ENCODE peak calls at places on chromosomes 4 and X, in five cellular contexts. One of them, this sample, is unnamed.

GRCh38 chrX:106177106-106177981 is 9.2 kb downstream of the PWWP3B start:
- DNase-seq in mesenchymal stem cell: peak; percentile 46
- DNase-seq in H9: peak; percentile 79
- DNase-seq in H1: peak; percentile 72
- DNase-seq in trophoblast cell: peak; percentile 42
- DNase-seq in this sample: peak; percentile 50

GRCh38 chr4:16117164-16117563 is 33.3 kb upstream of the PROM1 start:
- DNase-seq in mesenchymal stem cell: no peak
- DNase-seq in H9: peak; percentile 2
- DNase-seq in H1: no peak
- DNase-seq in trophoblast cell: no peak
- DNase-seq in this sample: no peak

GRCh38 chr4:74320559-74321118 is 12.4 kb downstream of the EPGN start:
- DNase-seq in mesenchymal stem cell: peak; percentile 70
- DNase-seq in H9: peak; percentile 66
- DNase-seq in H1: peak; percentile 64
- DNase-seq in trophoblast cell: peak; percentile 66
- DNase-seq in this sample: peak; percentile 14

GRCh38 chrX:67648361-67648760 is 104.5 kb downstream of the AR start:
- DNase-seq in mesenchymal stem cell: no peak
- DNase-seq in H9: no peak
- DNase-seq in H1: no peak
- DNase-seq in trophoblast cell: no peak
- DNase-seq in this sample: no peak

GRCh38 chrX:69618803-69619202 is 2.9 kb downstream of the EDA start:
- DNase-seq in mesenchymal stem cell: peak; percentile 3
- DNase-seq in H9: no peak
- DNase-seq in H1: no peak
- DNase-seq in trophoblast cell: peak; percentile 44
- DNase-seq in this sample: no peak

GRCh38 chr4:172758586-172759340 is 409.8 kb upstream of the GALNT7 start:
- DNase-seq in mesenchymal stem cell: peak; percentile 74
- DNase-seq in H9: no peak
- DNase-seq in H1: no peak
- DNase-seq in trophoblast cell: peak; percentile 70
- DNase-seq in this sample: no peak

GRCh38 chr4:189143255-189143654 is 797.4 kb upstream of the FRG1 start:
- DNase-seq in mesenchymal stem cell: peak; percentile 80
- DNase-seq in H9: no peak
- DNase-seq in H1: no peak
- DNase-seq in trophoblast cell: peak; percentile 21
- DNase-seq in this sample: no peak

GRCh38 chr4:52202931-52203330 is 151.8 kb downstream of the SPATA18 start:
- DNase-seq in mesenchymal stem cell: no peak
- DNase-seq in H9: no peak
- DNase-seq in H1: no peak
- DNase-seq in trophoblast cell: no peak
- DNase-seq in this sample: no peak

GRCh38 chr4:17232575-17233253 is 279.2 kb downstream of the QDPR start:
- DNase-seq in mesenchymal stem cell: peak; percentile 74
- DNase-seq in H9: no peak
- DNase-seq in H1: no peak
- DNase-seq in trophoblast cell: no peak
- DNase-seq in this sample: no peak

GRCh38 chr4:10104991-10105276 is 11.7 kb downstream of the WDR1 start:
- DNase-seq in mesenchymal stem cell: no peak
- DNase-seq in H9: no peak
- DNase-seq in H1: no peak
- DNase-seq in trophoblast cell: no peak
- DNase-seq in this sample: no peak

GRCh38 chrX:124086411-124086810 is 124.9 kb downstream of the STAG2 start:
- DNase-seq in mesenchymal stem cell: no peak
- DNase-seq in H9: no peak
- DNase-seq in H1: no peak
- DNase-seq in trophoblast cell: no peak
- DNase-seq in this sample: no peak
- H3K9ac ChIP-seq in mesenchymal stem cell: no peak overlapping the region
- H3K9ac ChIP-seq in H9: no peak overlapping the region
- H3K9ac ChIP-seq in H1: no peak overlapping the region
- H3K9ac ChIP-seq in trophoblast cell: no peak overlapping the region
- H3K9ac ChIP-seq in this sample: no peak overlapping the region

GRCh38 chrX:31962256-31962655 is 890.4 kb upstream of the FTHL17 start:
- DNase-seq in mesenchymal stem cell: no peak
- DNase-seq in H9: no peak
- DNase-seq in H1: no peak
- DNase-seq in trophoblast cell: no peak
- DNase-seq in this sample: no peak
- H2BK12ac ChIP-seq in mesenchymal stem cell: no peak overlapping the region
- H2BK12ac ChIP-seq in H9: no peak overlapping the region
- H2BK12ac ChIP-seq in H1: no peak overlapping the region
- H2BK12ac ChIP-seq in trophoblast cell: no peak overlapping the region
- H2BK12ac ChIP-seq in this sample: no peak overlapping the region

GRCh38 chr4:140256335-140256734 is 102.4 kb upstream of the MAML3 start:
- DNase-seq in mesenchymal stem cell: peak; percentile 57
- DNase-seq in H9: peak; percentile 50
- DNase-seq in H1: no peak
- DNase-seq in trophoblast cell: peak; percentile 34
- DNase-seq in this sample: no peak

GRCh38 chr4:140255467-140255866 is 101.5 kb upstream of the MAML3 start:
- DNase-seq in mesenchymal stem cell: peak; percentile 25
- DNase-seq in H9: no peak
- DNase-seq in H1: no peak
- DNase-seq in trophoblast cell: no peak
- DNase-seq in this sample: no peak

GRCh38 chr4:140255919-140256318 is 101.9 kb upstream of the MAML3 start:
- DNase-seq in mesenchymal stem cell: no peak
- DNase-seq in H9: no peak
- DNase-seq in H1: no peak
- DNase-seq in trophoblast cell: no peak
- DNase-seq in this sample: no peak

GRCh38 chr4:140253556-140254027 is 99.6 kb upstream of the MAML3 start:
- DNase-seq in mesenchymal stem cell: no peak
- DNase-seq in H9: no peak
- DNase-seq in H1: no peak
- DNase-seq in trophoblast cell: no peak
- DNase-seq in this sample: no peak

GRCh38 chr4:140254656-140255299 is 100.8 kb upstream of the MAML3 start:
- DNase-seq in mesenchymal stem cell: peak; percentile 54
- DNase-seq in H9: no peak
- DNase-seq in H1: no peak
- DNase-seq in trophoblast cell: no peak
- DNase-seq in this sample: no peak
- H3K9ac ChIP-seq in mesenchymal stem cell: peak overlapping the region; percentile 64
- H3K9ac ChIP-seq in H9: no peak overlapping the region
- H3K9ac ChIP-seq in H1: no peak overlapping the region
- H3K9ac ChIP-seq in trophoblast cell: no peak overlapping the region
- H3K9ac ChIP-seq in this sample: no peak overlapping the region

GRCh38 chrX:88853925-88854324 is 106.9 kb downstream of the CPXCR1 start:
- DNase-seq in mesenchymal stem cell: no peak
- DNase-seq in H9: no peak
- DNase-seq in H1: no peak
- DNase-seq in trophoblast cell: no peak
- DNase-seq in this sample: no peak
- H2BK12ac ChIP-seq in mesenchymal stem cell: no peak overlapping the region
- H2BK12ac ChIP-seq in H9: no peak overlapping the region
- H2BK12ac ChIP-seq in H1: no peak overlapping the region
- H2BK12ac ChIP-seq in trophoblast cell: no peak overlapping the region
- H2BK12ac ChIP-seq in this sample: no peak overlapping the region

GRCh38 chrX:47133493-47133892 is 11.0 kb downstream of the NDUFB11 start:
- DNase-seq in mesenchymal stem cell: no peak
- DNase-seq in H9: no peak
- DNase-seq in H1: no peak
- DNase-seq in trophoblast cell: no peak
- DNase-seq in this sample: no peak

GRCh38 chrX:47129157-47129878 is 15.2 kb downstream of the NDUFB11 start:
- DNase-seq in mesenchymal stem cell: peak; percentile 96
- DNase-seq in H9: peak; percentile 94
- DNase-seq in H1: peak; percentile 93
- DNase-seq in trophoblast cell: peak; percentile 95
- DNase-seq in this sample: peak; percentile 90

GRCh38 chrX:47129879-47130358 is 14.6 kb downstream of the NDUFB11 start:
- DNase-seq in mesenchymal stem cell: no peak
- DNase-seq in H9: no peak
- DNase-seq in H1: no peak
- DNase-seq in trophoblast cell: no peak
- DNase-seq in this sample: no peak
- H3K9ac ChIP-seq in mesenchymal stem cell: peak overlapping the region; percentile 90
- H3K9ac ChIP-seq in H9: no peak overlapping the region
- H3K9ac ChIP-seq in H1: no peak overlapping the region
- H3K9ac ChIP-seq in trophoblast cell: no peak overlapping the region
- H3K9ac ChIP-seq in this sample: no peak overlapping the region

GRCh38 chr4:47703964-47704363 is 133.9 kb downstream of the CORIN start:
- DNase-seq in mesenchymal stem cell: no peak
- DNase-seq in H9: no peak
- DNase-seq in H1: no peak
- DNase-seq in trophoblast cell: no peak
- DNase-seq in this sample: no peak

GRCh38 chr4:47703008-47703407 is 134.9 kb downstream of the CORIN start:
- DNase-seq in mesenchymal stem cell: no peak
- DNase-seq in H9: peak; percentile 42
- DNase-seq in H1: no peak
- DNase-seq in trophoblast cell: no peak
- DNase-seq in this sample: no peak

GRCh38 chr4:47698837-47699236 is 139.0 kb downstream of the CORIN start:
- DNase-seq in mesenchymal stem cell: no peak
- DNase-seq in H9: no peak
- DNase-seq in H1: no peak
- DNase-seq in trophoblast cell: no peak
- DNase-seq in this sample: no peak

GRCh38 chr4:47704693-47705325 is 133.1 kb downstream of the CORIN start:
- DNase-seq in mesenchymal stem cell: peak; percentile 59
- DNase-seq in H9: peak; percentile 70
- DNase-seq in H1: no peak
- DNase-seq in trophoblast cell: peak; percentile 32
- DNase-seq in this sample: peak; percentile 42

GRCh38 chr4:47701286-47701685 is 136.6 kb downstream of the CORIN start:
- DNase-seq in mesenchymal stem cell: no peak
- DNase-seq in H9: no peak
- DNase-seq in H1: no peak
- DNase-seq in trophoblast cell: no peak
- DNase-seq in this sample: no peak
- H2BK12ac ChIP-seq in mesenchymal stem cell: no peak overlapping the region
- H2BK12ac ChIP-seq in H9: no peak overlapping the region
- H2BK12ac ChIP-seq in H1: no peak overlapping the region
- H2BK12ac ChIP-seq in trophoblast cell: no peak overlapping the region
- H2BK12ac ChIP-seq in this sample: no peak overlapping the region

GRCh38 chr4:1030559-1030958 is 19.1 kb downstream of the FGFRL1 start:
- DNase-seq in mesenchymal stem cell: no peak
- DNase-seq in H9: no peak
- DNase-seq in H1: no peak
- DNase-seq in trophoblast cell: no peak
- DNase-seq in this sample: no peak
- H3K9ac ChIP-seq in mesenchymal stem cell: no peak overlapping the region
- H3K9ac ChIP-seq in H9: no peak overlapping the region
- H3K9ac ChIP-seq in H1: no peak overlapping the region
- H3K9ac ChIP-seq in trophoblast cell: no peak overlapping the region
- H3K9ac ChIP-seq in this sample: peak overlapping the region; percentile 32

DNA sequence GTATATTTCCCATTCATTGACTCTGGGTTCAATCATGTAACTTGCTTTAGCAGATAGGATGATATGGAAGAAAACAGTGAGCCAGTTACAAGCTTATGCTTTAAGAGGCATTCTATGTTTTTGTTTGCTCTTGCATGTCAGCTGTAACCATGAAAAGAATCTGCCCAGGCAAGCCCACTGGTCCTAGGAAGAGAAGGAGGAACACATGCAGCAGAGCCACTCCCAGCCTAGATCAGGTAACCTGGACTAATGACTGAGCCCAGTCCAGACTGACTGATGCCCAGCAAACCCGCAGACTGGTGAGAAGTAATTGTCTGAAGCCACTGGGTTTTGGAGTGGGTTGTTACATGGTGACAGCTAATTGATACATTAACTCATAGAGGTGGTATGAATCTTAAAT is 167.9 kb downstream of the COL4A6 start:
- DNase-seq in mesenchymal stem cell: peak; percentile 7
- DNase-seq in H9: no peak
- DNase-seq in H1: no peak
- DNase-seq in trophoblast cell: peak; percentile 12
- DNase-seq in this sample: no peak
- H2BK12ac ChIP-seq in mesenchymal stem cell: peak overlapping the region; percentile 83
- H2BK12ac ChIP-seq in H9: no peak overlapping the region
- H2BK12ac ChIP-seq in H1: no peak overlapping the region
- H2BK12ac ChIP-seq in trophoblast cell: no peak overlapping the region
- H2BK12ac ChIP-seq in this sample: no peak overlapping the region

This sample was measured in neuronal stem cell.